ENCODE peak calls at places on chromosomes 11 and 22, in six cellular contexts. One of them, this sample, is unnamed.

GRCh38 chr22:25064894-25065560 is 112.5 kb downstream of the KIAA1671 start:
- ATAC-seq in K562: no peak
- ATAC-seq in HepG2: no peak
- ATAC-seq in A549: no peak
- ATAC-seq in upper lobe of left lung: no peak
- ATAC-seq in GM12878: no peak
- ATAC-seq in this sample: peak; percentile 40

GRCh38 chr11:72102631-72102945 is 509 bp downstream of the LAMTOR1 start:
- ATAC-seq in upper lobe of left lung: no peak
- ATAC-seq in K562: no peak
- ATAC-seq in HepG2: no peak
- ATAC-seq in GM12878: no peak
- ATAC-seq in A549: no peak
- ATAC-seq in this sample: peak; percentile 1

GRCh38 chr11:30984827-30985226 is 384.7 kb downstream of the DCDC1 start:
- ATAC-seq in HepG2: no peak
- ATAC-seq in upper lobe of left lung: no peak
- ATAC-seq in GM12878: no peak
- ATAC-seq in A549: peak; percentile 72
- ATAC-seq in K562: no peak
- ATAC-seq in this sample: no peak

GRCh38 chr11:74019860-74020259 is 11.0 kb upstream of the UCP3 start:
- ATAC-seq in HepG2: no peak
- ATAC-seq in A549: no peak
- ATAC-seq in K562: no peak
- ATAC-seq in GM12878: peak; percentile 75
- ATAC-seq in upper lobe of left lung: no peak
- ATAC-seq in this sample: no peak

GRCh38 chr11:70122490-70123198 is 44.5 kb downstream of the ANO1 start:
- ATAC-seq in GM12878: no peak
- ATAC-seq in upper lobe of left lung: no peak
- ATAC-seq in A549: peak; percentile 55
- ATAC-seq in K562: peak; percentile 51
- ATAC-seq in HepG2: peak; percentile 44
- ATAC-seq in this sample: no peak

GRCh38 chr11:82889133-82890001 is 10.9 kb downstream of the PRCP start:
- ATAC-seq in GM12878: peak; percentile 57
- ATAC-seq in K562: peak; percentile 62
- ATAC-seq in A549: no peak
- ATAC-seq in upper lobe of left lung: no peak
- ATAC-seq in HepG2: no peak
- ATAC-seq in this sample: no peak

GRCh38 chr11:114216804-114217195 is 79.4 kb upstream of the NNMT start:
- ATAC-seq in A549: no peak
- ATAC-seq in GM12878: no peak
- ATAC-seq in K562: peak; percentile 7
- ATAC-seq in upper lobe of left lung: no peak
- ATAC-seq in HepG2: no peak
- ATAC-seq in this sample: no peak

GRCh38 chr11:109123811-109124787 is 297.9 kb upstream of the C11orf87 start:
- ATAC-seq in HepG2: no peak
- ATAC-seq in GM12878: no peak
- ATAC-seq in A549: no peak
- ATAC-seq in upper lobe of left lung: peak; percentile 19
- ATAC-seq in K562: no peak
- ATAC-seq in this sample: peak; percentile 41

GRCh38 chr11:45247433-45247832 is 38.7 kb downstream of the SYT13 start:
- ATAC-seq in upper lobe of left lung: no peak
- ATAC-seq in HepG2: no peak
- ATAC-seq in A549: no peak
- ATAC-seq in GM12878: no peak
- ATAC-seq in K562: no peak
- ATAC-seq in this sample: no peak

GRCh38 chr11:75786101-75786736 is 17.6 kb downstream of the DGAT2 start:
- ATAC-seq in A549: no peak
- ATAC-seq in upper lobe of left lung: no peak
- ATAC-seq in GM12878: peak; percentile 96
- ATAC-seq in K562: no peak
- ATAC-seq in HepG2: peak; percentile 61
- ATAC-seq in this sample: no peak

GRCh38 chr22:44003776-44004460 is 20.2 kb upstream of the PARVB start:
- ATAC-seq in A549: peak; percentile 83
- ATAC-seq in upper lobe of left lung: no peak
- ATAC-seq in K562: peak; percentile 91
- ATAC-seq in GM12878: no peak
- ATAC-seq in HepG2: peak; percentile 70
- ATAC-seq in this sample: no peak

GRCh38 chr11:68450711-68451110 is 9.8 kb upstream of the PPP6R3 start:
- ATAC-seq in GM12878: no peak
- ATAC-seq in HepG2: no peak
- ATAC-seq in A549: no peak
- ATAC-seq in upper lobe of left lung: no peak
- ATAC-seq in K562: no peak
- ATAC-seq in this sample: no peak

DNA sequence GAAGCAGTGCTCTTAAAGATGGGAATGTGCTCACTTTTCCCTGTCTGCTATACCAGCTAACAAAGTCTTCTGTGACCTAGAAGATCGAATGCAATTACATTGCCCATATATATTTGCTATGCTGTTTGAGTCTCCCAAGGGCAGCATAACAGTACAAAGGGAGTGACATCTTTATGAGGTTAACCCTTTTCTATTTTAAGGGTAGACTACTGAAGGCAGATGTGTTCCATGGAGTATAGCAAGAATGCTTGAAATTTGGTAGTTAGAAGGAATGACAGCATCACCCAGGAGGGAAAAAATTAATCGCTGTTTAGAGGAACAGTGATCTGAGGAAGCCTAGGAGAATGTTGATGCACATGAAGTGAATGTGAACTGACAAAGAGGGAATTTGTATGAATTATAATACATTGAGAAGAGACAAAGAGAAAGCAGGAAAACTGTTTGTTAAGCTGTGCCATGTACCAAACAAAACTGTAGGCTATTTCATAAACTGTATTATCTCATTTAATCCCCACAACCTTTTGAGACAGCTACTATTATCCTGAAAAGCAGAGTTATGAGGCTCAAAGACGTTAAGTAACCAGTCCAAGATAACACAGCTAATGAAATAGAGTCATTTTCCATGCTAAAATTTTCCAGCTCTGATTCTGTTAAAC is 13.0 kb downstream of the MAML2 start:
- ATAC-seq in HepG2: no peak
- ATAC-seq in GM12878: no peak
- ATAC-seq in A549: no peak
- ATAC-seq in K562: no peak
- ATAC-seq in upper lobe of left lung: no peak
- ATAC-seq in this sample: no peak
- TF ChIP-seq EP300 in HepG2: no peak
- TF ChIP-seq EP300 in GM12878: no peak
- TF ChIP-seq EP300 in A549: no peak
- TF ChIP-seq EP300 in K562: no peak
- TF ChIP-seq EP300 in upper lobe of left lung: no peak
- TF ChIP-seq EP300 in this sample: no peak

DNA sequence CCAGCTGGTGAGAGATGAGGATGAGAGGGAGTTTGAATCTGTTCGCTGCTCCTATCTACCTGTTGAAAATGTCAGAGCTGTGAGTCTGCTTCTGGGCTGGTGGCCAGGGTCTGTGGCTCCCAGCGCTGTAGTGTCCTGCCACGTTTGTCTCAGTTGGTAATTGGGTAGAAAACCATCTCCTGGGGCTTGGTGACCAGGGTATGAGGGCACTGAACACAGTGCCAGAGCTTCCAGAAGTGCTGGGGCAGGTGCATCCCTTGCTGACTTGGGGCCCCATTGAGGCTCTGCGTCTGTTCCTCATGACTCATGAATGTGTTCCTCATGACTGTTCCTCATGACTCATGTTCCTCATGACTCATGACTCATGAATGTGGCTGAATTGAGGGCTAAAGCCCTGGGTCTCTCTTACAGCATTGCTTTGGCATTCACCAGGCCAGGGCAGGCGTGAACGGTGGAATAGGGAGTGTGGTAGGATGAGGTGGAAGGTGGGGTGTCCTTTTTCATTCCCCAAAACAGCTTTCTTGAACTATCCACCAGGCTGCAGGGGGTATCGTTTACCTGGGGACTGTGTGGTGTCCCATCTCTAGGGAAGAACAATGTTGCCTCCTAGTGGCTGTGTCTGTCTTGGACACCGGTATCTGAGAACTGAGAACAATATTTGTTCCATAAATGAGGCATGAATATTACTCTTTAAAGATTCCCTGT is 139.5 kb downstream of the COMMD9 start:
- ATAC-seq in HepG2: peak; percentile 91
- ATAC-seq in GM12878: peak; percentile 90
- ATAC-seq in upper lobe of left lung: peak; percentile 93
- ATAC-seq in A549: peak; percentile 95
- ATAC-seq in K562: peak; percentile 98
- ATAC-seq in this sample: peak; percentile 92
- TF ChIP-seq EP300 in HepG2: no peak
- TF ChIP-seq EP300 in GM12878: peak; percentile 43
- TF ChIP-seq EP300 in upper lobe of left lung: peak; percentile 98
- TF ChIP-seq EP300 in A549: peak; percentile 55
- TF ChIP-seq EP300 in K562: peak; percentile 93
- TF ChIP-seq EP300 in this sample: no peak

DNA sequence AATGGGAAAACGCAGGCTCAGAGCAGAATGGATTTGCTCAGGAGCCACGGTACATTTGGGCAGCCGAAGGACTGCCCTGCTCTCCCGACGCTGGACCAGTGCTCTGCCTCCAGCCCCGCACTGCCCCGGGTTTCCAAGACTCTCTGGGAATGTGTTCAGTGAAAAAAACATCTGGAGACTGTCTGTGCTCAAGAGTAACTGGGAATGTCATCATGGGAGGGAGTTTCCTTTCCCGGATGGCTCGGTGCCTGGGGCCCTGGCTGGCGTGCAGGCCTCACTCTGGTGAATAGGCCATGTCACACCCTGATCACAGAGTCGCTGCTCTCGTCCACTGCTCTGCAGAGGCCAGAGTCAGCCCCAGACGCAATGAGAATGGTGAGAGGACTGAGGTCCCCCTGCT is 9.8 kb upstream of the APOL6 start:
- ATAC-seq in K562: no peak
- ATAC-seq in GM12878: no peak
- ATAC-seq in A549: no peak
- ATAC-seq in upper lobe of left lung: peak; percentile 69
- ATAC-seq in HepG2: peak; percentile 41
- ATAC-seq in this sample: peak; percentile 95
- TF ChIP-seq EP300 in K562: no peak
- TF ChIP-seq EP300 in GM12878: no peak
- TF ChIP-seq EP300 in A549: no peak
- TF ChIP-seq EP300 in upper lobe of left lung: no peak
- TF ChIP-seq EP300 in HepG2: no peak
- TF ChIP-seq EP300 in this sample: no peak

GRCh38 chr22:30607300-30607930 is 441 bp downstream of the TCN2 start:
- ATAC-seq in HepG2: peak; percentile 55
- ATAC-seq in A549: peak; percentile 24
- ATAC-seq in upper lobe of left lung: no peak
- ATAC-seq in GM12878: no peak
- ATAC-seq in K562: no peak
- ATAC-seq in this sample: no peak

GRCh38 chr22:30611197-30611596 is 4.2 kb downstream of the TCN2 start:
- ATAC-seq in upper lobe of left lung: no peak
- ATAC-seq in K562: no peak
- ATAC-seq in GM12878: no peak
- ATAC-seq in A549: no peak
- ATAC-seq in HepG2: no peak
- ATAC-seq in this sample: no peak

GRCh38 chr22:30610299-30610698 is 3.3 kb downstream of the TCN2 start:
- ATAC-seq in K562: no peak
- ATAC-seq in upper lobe of left lung: no peak
- ATAC-seq in GM12878: no peak
- ATAC-seq in HepG2: no peak
- ATAC-seq in A549: no peak
- ATAC-seq in this sample: no peak

GRCh38 chr22:30607939-30608338 is 965 bp downstream of the TCN2 start:
- ATAC-seq in upper lobe of left lung: no peak
- ATAC-seq in A549: no peak
- ATAC-seq in K562: no peak
- ATAC-seq in GM12878: no peak
- ATAC-seq in HepG2: no peak
- ATAC-seq in this sample: no peak

GRCh38 chr22:30609260-30610185 is 2.5 kb downstream of the TCN2 start:
- ATAC-seq in K562: peak; percentile 84
- ATAC-seq in upper lobe of left lung: peak; percentile 20
- ATAC-seq in GM12878: peak; percentile 71
- ATAC-seq in HepG2: no peak
- ATAC-seq in A549: peak; percentile 60
- ATAC-seq in this sample: peak; percentile 65
- TF ChIP-seq EP300 in K562: peak; percentile 49
- TF ChIP-seq EP300 in upper lobe of left lung: no peak
- TF ChIP-seq EP300 in GM12878: no peak
- TF ChIP-seq EP300 in HepG2: no peak
- TF ChIP-seq EP300 in A549: no peak
- TF ChIP-seq EP300 in this sample: no peak

GRCh38 chr11:32892355-32893090 is at the start of gene QSER1:
- ATAC-seq in A549: peak; percentile 69
- ATAC-seq in upper lobe of left lung: peak; percentile 76
- ATAC-seq in HepG2: peak; percentile 77
- ATAC-seq in K562: peak; percentile 73
- ATAC-seq in GM12878: peak; percentile 70
- ATAC-seq in this sample: peak; percentile 89
- TF ChIP-seq EP300 in A549: no peak
- TF ChIP-seq EP300 in upper lobe of left lung: no peak
- TF ChIP-seq EP300 in HepG2: no peak
- TF ChIP-seq EP300 in K562: peak; percentile 32
- TF ChIP-seq EP300 in GM12878: no peak
- TF ChIP-seq EP300 in this sample: no peak

GRCh38 chr11:22703040-22703439 is 36.6 kb downstream of the GAS2 start:
- ATAC-seq in GM12878: peak; percentile 76
- ATAC-seq in HepG2: peak; percentile 83
- ATAC-seq in K562: peak; percentile 55
- ATAC-seq in upper lobe of left lung: no peak
- ATAC-seq in A549: peak; percentile 54
- ATAC-seq in this sample: no peak
- TF ChIP-seq EP300 in GM12878: peak; percentile 43
- TF ChIP-seq EP300 in HepG2: no peak
- TF ChIP-seq EP300 in K562: no peak
- TF ChIP-seq EP300 in upper lobe of left lung: no peak
- TF ChIP-seq EP300 in A549: no peak
- TF ChIP-seq EP300 in this sample: no peak

GRCh38 chr11:131378931-131379330 is 8.5 kb downstream of the NTM start:
- ATAC-seq in A549: no peak
- ATAC-seq in K562: no peak
- ATAC-seq in GM12878: peak; percentile 98
- ATAC-seq in HepG2: no peak
- ATAC-seq in upper lobe of left lung: no peak
- ATAC-seq in this sample: no peak
- TF ChIP-seq EP300 in A549: no peak
- TF ChIP-seq EP300 in K562: no peak
- TF ChIP-seq EP300 in GM12878: no peak
- TF ChIP-seq EP300 in HepG2: no peak
- TF ChIP-seq EP300 in upper lobe of left lung: no peak
- TF ChIP-seq EP300 in this sample: no peak

This sample was measured in gastroesophageal sphincter.